ENCODE peak calls at places on chromosomes 16 and 17, in five cellular contexts. L is IMR-90, U is DND-41, K is colonic mucosa, H is HCT116. F is an unnamed sample.

GRCh38 chr16:65756163-65756562 is 610.3 kb upstream of the CDH5 start:
- DNase-seq in L (no peak), U (no peak), K (no peak), H (no peak), F (no peak)

GRCh38 chr16:88331989-88332920 is 50.5 kb upstream of the ZNF469 start:
- DNase-seq in L (peak), U (no peak), K (no peak), H (peak), F (peak)

GRCh38 chr16:71593048-71593999 is 16.4 kb upstream of the TAT start:
- DNase-seq in L (no peak), U (no peak), K (no peak), H (no peak), F (no peak)

GRCh38 chr17:57868007-57868774 is 18.3 kb upstream of the MRPS23 start:
- DNase-seq in L (peak), U (peak), K (peak), H (peak), F (peak)

GRCh38 chr16:49674255-49674980 is 181.5 kb downstream of the ZNF423 start:
- DNase-seq in L (no peak), U (no peak), K (no peak), H (no peak), F (no peak)

GRCh38 chr16:24013733-24014645 is 178.2 kb downstream of the PRKCB start:
- DNase-seq in L (no peak), U (peak), K (peak), H (no peak), F (no peak)

GRCh38 chr16:4685776-4686496 is 7.4 kb upstream of the NUDT16L1 start:
- DNase-seq in L (no peak), U (no peak), K (no peak), H (no peak), F (no peak)

GRCh38 chr16:11796227-11797165 is 562 bp downstream of the ZC3H7A start:
- DNase-seq in L (peak), U (peak), K (peak), H (no peak), F (peak)

GRCh38 chr16:66851166-66851964 is 7.2 kb downstream of the CA7 start:
- DNase-seq in L (no peak), U (no peak), K (no peak), H (no peak), F (no peak)

GRCh38 chr17:29870836-29871430 is 59.1 kb downstream of the SSH2 start:
- DNase-seq in L (no peak), U (no peak), K (no peak), H (no peak), F (no peak)

GRCh38 chr17:29867643-29868181 is 62.3 kb downstream of the SSH2 start:
- DNase-seq in L (no peak), U (no peak), K (no peak), H (no peak), F (no peak)

GRCh38 chr17:29862951-29863350 is 67.1 kb downstream of the SSH2 start:
- DNase-seq in L (no peak), U (no peak), K (no peak), H (no peak), F (no peak)

GRCh38 chr17:29862127-29862526 is 67.9 kb downstream of the SSH2 start:
- DNase-seq in L (no peak), U (no peak), K (no peak), H (no peak), F (no peak)

DNA sequence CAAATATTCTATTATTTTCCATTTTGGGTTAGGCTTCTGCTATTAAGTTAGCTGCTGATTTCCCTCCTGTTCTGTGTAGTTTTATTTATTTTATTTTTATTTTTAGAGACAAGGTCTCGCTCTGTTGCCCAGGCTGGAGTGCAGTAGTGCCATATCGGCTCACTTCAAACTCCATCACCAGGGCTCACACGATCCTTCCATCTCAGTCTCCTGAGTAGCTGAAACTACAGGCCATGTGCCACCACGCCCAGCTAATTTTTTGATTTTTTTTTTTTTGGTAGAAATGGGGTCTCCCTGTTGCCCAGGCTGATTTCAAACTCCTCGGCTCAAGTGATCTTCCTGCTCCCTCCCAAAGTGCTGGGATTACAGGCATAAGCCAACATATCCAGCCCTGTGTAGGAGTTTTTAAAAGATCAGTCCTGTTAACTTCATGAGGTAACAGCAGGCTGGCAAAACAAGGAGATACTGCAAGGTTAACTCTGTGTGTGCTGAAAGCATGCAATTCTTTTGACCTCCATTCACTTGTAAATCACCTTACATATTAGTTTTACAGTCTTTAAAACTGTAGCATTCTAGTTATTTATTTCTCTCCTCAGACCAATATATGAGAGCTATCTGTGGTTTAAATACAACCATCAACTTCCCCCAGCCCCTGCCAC is 63.2 kb downstream of the SSH2 start:
- DNase-seq in L (no peak), U (no peak), K (no peak), H (no peak), F (no peak)
- H3K9ac ChIP-seq in L (no peak), U (no peak), K (no peak), H (no peak), F (no peak)

DNA sequence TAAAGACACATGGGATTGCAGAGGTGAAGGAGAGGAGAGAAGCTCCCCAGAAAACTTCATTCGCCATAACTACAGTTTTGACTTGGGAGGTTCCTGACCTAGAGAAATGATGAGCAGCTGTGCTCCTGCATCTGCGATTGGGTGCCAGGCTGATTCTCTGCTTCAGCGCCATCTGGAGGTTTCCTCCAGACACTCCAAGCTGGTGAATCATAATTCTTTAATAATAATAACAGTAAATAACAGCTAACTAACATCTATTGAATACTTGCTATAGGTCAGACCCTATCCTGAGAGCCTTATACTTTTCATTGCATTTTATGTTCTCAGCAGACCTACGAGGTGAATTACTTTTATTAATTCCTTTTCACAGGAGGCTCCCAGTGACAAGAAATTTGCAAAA is 575.8 kb downstream of the TOX3 start:
- DNase-seq in L (peak), U (no peak), K (no peak), H (no peak), F (no peak)
- TF ChIP-seq CTCF in L (peak), U (peak), K (no peak), H (no peak), F (peak)

GRCh38 chr16:70430667-70431536 is 8.0 kb downstream of the ST3GAL2 start:
- DNase-seq in L (peak), U (peak), K (no peak), H (no peak), F (no peak)

GRCh38 chr16:70432800-70433455 is 6.0 kb downstream of the ST3GAL2 start:
- DNase-seq in L (no peak), U (no peak), K (no peak), H (no peak), F (no peak)

GRCh38 chr16:70434489-70435260 is 4.2 kb downstream of the ST3GAL2 start:
- DNase-seq in L (no peak), U (no peak), K (no peak), H (no peak), F (no peak)

GRCh38 chr16:70432304-70432799 is 6.5 kb downstream of the ST3GAL2 start:
- DNase-seq in L (no peak), U (no peak), K (no peak), H (no peak), F (no peak)

DNA sequence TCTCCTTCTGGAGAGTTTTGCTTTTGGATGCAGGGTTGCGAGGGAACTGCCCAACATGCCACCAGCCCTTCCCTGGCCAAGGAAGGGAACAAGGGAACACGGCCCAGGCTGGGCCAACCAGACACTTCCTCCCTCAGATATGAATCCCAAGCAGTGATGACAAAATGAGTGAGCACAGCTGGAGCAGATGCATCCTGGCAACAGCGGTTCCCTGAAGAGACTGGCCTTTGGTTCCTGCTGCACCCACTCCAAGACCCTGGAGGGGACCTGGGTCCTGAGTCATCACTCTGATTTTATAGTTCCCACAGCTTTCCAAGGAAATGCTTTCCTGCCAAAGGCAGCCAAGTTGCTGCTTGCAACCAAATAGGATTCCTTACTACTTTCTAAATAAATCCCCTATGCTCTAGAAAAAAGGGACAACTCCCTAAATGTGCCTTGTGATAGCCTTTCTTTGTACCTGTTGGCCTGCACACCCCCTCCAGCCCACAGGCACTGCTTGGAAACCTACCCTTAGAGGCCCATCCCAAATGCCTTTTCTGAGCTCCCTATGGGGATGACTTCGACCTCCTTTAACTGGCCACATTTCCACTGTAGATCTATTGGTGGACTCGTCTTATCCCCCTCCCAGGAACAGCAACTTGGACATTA is 5.3 kb downstream of the ST3GAL2 start:
- DNase-seq in L (peak), U (no peak), K (no peak), H (no peak), F (peak)
- H3K9ac ChIP-seq in L (no peak), U (no peak), K (peak), H (no peak), F (no peak)

DNA sequence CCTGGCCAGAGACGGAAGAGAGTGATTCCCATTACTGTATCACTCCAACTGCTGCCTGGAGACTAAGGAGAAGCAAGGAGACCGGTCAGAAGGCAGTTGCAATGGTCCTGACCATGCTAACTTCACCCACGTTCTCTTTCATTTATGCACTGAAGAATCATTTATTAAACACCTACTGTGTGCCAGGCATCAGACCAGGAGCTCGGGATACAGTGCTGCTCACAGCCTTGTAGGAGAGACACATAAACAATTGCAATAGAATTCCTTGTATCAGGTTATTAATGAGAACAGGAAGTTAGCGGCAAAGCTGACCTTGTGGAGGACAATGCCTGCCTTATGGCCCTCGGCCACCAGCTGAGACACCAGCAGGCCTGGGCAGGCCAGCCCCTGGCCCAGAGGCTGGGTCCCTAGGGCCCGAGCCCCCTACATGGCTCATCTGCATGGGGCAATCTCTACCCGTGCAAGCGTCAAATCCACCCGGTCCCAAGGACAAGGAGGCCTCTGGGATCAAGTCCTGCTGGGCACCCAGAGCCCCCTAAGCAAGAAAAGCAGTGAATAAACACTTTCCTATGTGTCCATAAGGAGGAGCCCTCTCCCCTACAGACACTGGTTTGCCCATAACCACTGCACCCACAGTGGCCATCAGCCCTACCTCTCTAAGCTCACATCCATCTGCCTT is 8.6 kb upstream of the ENPP7 start:
- DNase-seq in L (no peak), U (no peak), K (no peak), H (no peak), F (no peak)
- TF ChIP-seq CTCF in L (peak), U (peak), K (no peak), H (peak), F (no peak)

DNA sequence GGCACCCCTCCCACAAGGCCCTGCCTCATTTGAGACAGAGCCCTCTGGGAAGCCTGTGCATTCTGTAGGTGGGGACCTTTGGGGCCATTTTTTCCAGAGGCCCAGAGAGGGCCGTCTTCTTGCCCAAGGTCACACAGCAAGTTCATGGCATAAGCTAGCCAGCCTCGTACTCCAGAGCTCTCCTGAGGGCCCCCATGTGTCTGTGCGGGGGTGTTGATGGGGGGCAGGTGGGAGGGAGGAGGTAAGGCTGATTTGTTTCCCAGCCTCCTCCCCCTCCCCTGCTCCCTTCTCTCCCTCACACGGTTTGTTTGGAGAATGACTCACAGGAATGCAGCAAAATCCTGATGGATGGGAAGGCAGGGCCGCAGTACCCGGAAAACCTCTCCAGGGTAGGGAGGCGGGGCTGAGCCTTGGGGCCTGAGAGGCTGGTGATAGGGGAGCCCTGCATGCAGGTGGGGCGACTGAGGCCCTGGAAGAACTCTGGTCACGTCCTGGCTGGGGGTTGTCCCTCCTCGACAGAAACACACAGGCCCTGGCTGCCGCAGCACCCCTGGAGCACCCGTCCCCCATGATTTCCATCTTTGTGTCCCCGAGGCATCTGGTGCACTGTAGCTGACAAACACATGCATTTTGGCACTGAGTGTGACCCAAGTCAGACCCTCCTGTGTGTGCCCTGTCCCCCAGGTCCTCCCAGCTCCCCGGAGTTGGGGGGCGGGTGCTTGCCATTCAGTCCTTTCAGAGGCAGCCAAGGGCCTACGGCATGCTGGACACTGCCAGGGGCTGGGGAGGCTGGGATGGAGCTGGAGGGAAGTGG is 29.7 kb downstream of the RAI1 start:
- DNase-seq in L (peak), U (no peak), K (peak), H (peak), F (peak)
- H3K9ac ChIP-seq in L (peak), U (no peak), K (peak), H (peak), F (no peak)